ENCODE peak calls at places on chromosome 12, in six cellular contexts. S is HFF-Myc, H is bronchial epithelial cell, M is foreskin fibroblast, Q is astrocyte, T is upper lobe of left lung. N is an unnamed sample.

GRCh38 chr12:122031342-122032216 is 9.9 kb downstream of the BCL7A start:
- DNase-seq in H (peak), T (peak), M (no peak), S (no peak), Q (no peak), N (peak)

GRCh38 chr12:1930816-1931597 is 12.6 kb upstream of the CACNA2D4 start:
- DNase-seq in Q (no peak), T (no peak), H (no peak), S (no peak), M (no peak), N (peak)

GRCh38 chr12:7806863-7807487 is 17.8 kb downstream of the NANOG start:
- DNase-seq in T (peak), S (peak), M (peak), Q (peak), H (peak), N (peak)

GRCh38 chr12:52976574-52977071 is 27.7 kb downstream of the KRT18 start:
- DNase-seq in T (no peak), Q (peak), S (no peak), H (no peak), M (no peak), N (peak)

GRCh38 chr12:13277278-13277677 is 80.8 kb downstream of the EMP1 start:
- DNase-seq in M (no peak), H (no peak), S (no peak), Q (no peak), T (no peak), N (peak)

GRCh38 chr12:78035913-78036658 is 205.4 kb downstream of the NAV3 start:
- DNase-seq in S (no peak), M (no peak), T (no peak), H (no peak), Q (peak), N (peak)

GRCh38 chr12:122389677-122390076 is 32.8 kb downstream of the CLIP1 start:
- DNase-seq in T (no peak), Q (no peak), M (no peak), H (no peak), S (no peak), N (no peak)

GRCh38 chr12:79873223-79873622 is 61.7 kb downstream of the PPP1R12A start:
- DNase-seq in H (no peak), T (no peak), Q (no peak), M (no peak), S (no peak), N (no peak)

GRCh38 chr12:11893998-11894397 is 176.7 kb upstream of the BCL2L14 start:
- DNase-seq in T (no peak), H (no peak), M (no peak), Q (no peak), S (no peak), N (no peak)

GRCh38 chr12:11892065-11892391 is 178.7 kb upstream of the BCL2L14 start:
- DNase-seq in S (no peak), T (no peak), M (no peak), Q (no peak), H (no peak), N (no peak)

GRCh38 chr12:11888029-11888428 is 182.7 kb upstream of the BCL2L14 start:
- DNase-seq in M (no peak), T (no peak), S (no peak), H (no peak), Q (no peak), N (no peak)

GRCh38 chr12:11894890-11895289 is 175.8 kb upstream of the BCL2L14 start:
- DNase-seq in S (no peak), T (no peak), M (no peak), Q (no peak), H (no peak), N (peak)

DNA sequence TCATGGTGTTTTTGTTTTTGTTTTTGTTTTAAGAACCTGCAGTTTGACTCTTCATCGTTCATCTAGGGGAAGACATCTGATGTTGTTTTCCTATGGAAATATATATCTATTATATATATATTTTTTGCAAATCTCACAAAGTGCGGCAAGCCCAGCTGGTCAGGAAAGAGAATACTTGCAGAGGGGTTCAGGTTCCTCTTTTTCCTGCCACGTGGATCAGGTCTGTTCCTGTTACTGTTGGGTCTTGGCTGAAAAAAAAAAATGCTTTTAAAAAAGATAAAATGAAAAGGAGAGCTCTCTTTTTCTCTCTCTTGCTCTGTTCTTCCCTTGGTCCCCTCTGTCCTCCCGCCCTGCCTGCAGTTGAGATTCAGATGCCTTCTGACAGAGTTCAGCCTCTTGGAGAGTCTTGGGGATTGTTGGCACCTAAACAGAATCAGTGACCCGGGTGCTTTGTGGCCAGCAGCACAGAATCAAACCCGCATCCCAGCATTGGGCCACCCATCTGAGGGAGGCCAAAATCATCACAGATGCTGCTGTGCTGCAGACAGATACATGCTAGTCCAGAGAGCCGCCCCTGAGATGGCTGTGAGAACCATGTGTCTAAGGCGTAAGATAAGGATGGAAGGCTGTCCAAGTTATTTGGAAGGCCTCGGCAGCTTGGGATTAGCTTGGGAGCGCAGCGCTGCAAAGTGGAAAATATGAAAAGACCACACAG is 179.2 kb upstream of the BCL2L14 start:
- DNase-seq in Q (no peak), H (no peak), S (no peak), T (no peak), M (no peak), N (no peak)
- H3K4me3 ChIP-seq in Q (no peak), H (no peak), S (no peak), T (no peak), M (no peak), N (no peak)

DNA sequence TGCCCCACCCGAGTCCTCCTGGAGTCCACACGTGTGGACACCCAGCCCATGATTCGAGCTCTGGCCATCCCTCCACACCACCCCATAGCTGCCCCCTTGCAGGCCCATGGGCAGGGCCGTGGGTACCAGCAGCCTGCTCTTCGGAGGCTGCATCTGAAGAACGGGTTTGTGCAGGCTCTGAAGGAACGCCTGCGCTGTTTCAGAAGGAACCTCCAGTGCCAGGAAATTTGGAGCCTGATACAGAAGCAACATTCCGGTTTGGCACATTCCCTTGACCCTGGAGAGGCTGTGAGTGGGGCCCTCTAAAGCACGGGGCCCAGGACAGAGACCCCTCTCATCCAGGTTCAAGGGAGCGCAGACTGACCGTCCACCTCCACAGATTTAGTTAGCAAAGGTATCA is 57.0 kb downstream of the ZNF664 start:
- DNase-seq in H (no peak), Q (no peak), M (no peak), T (no peak), S (no peak), N (no peak)
- H3K4me3 ChIP-seq in H (no peak), Q (no peak), M (no peak), T (no peak), S (no peak), N (no peak)

GRCh38 chr12:101881228-101881627 is 3.8 kb downstream of the DRAM1 start:
- DNase-seq in M (no peak), S (no peak), Q (no peak), T (no peak), H (no peak), N (no peak)
- H3K4me3 ChIP-seq in M (peak), S (peak), Q (no peak), T (peak), H (no peak), N (no peak)

GRCh38 chr12:116196226-116196625 is 81.3 kb downstream of the MED13L start:
- DNase-seq in Q (no peak), S (no peak), T (no peak), H (no peak), M (no peak), N (no peak)

GRCh38 chr12:116199160-116199559 is 78.3 kb downstream of the MED13L start:
- DNase-seq in T (no peak), S (no peak), Q (no peak), M (no peak), H (no peak), N (no peak)

GRCh38 chr12:116196752-116197718 is 80.5 kb downstream of the MED13L start:
- DNase-seq in H (no peak), T (no peak), M (no peak), S (no peak), Q (no peak), N (no peak)

GRCh38 chr12:116189692-116190091 is 87.8 kb downstream of the MED13L start:
- DNase-seq in M (no peak), T (no peak), Q (no peak), S (no peak), H (no peak), N (no peak)

DNA sequence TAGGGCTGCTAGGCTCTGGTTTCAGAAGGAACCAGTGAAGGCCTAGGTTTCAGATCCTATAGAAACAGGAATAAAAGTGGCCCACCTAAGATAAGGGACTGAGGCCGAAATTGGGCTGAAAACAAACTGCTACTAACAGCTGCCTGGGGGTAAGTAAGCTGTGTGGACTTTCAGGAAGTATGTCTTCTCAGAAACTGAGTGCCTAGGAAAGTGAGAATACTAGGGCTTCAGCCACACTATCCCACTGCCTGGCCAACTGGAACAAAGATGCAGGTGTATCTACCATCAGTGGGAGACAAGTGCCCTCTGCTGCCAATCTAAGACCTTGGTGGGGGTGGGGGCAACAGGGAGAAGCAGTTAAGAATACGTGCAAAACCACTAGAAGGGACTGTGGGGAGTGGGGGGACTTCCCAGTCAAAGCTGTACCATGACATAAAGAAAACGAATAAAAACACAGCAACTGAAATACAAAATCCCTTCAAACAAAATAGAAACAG is 82.5 kb downstream of the MED13L start:
- DNase-seq in H (no peak), M (no peak), T (no peak), S (no peak), Q (no peak), N (peak)
- H3K4me3 ChIP-seq in H (no peak), M (no peak), T (no peak), S (no peak), Q (no peak), N (no peak)

DNA sequence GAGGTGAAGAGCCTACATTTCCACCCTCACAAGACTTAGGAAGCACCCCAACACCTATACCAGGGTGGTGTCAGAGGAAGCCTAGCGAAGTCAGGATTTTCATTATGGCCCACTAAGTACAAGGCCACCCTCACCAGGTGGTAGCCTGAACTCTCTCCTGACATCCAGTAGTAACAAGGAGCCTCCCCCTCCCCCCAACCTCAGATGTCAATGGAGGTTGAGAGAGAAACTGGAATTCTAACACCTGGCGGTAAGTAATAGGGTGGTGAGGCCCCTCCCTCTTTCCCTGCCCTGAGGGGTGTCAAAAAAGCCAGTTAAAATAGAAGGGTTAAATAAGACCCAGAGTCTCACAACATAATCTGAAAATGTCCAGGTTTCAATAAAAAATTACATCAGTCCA is 37.6 kb downstream of the SINHCAF start:
- DNase-seq in S (no peak), Q (no peak), H (no peak), M (no peak), T (no peak), N (peak)
- H3K4me3 ChIP-seq in S (no peak), Q (no peak), H (no peak), M (no peak), T (no peak), N (no peak)

GRCh38 chr12:95390192-95390591 is 83.8 kb upstream of the METAP2 start:
- DNase-seq in Q (no peak), M (no peak), T (no peak), H (no peak), S (no peak), N (peak)

GRCh38 chr12:95386056-95386455 is 87.9 kb upstream of the METAP2 start:
- DNase-seq in S (no peak), Q (no peak), H (peak), T (no peak), M (peak), N (no peak)

GRCh38 chr12:95395706-95396105 is 78.2 kb upstream of the METAP2 start:
- DNase-seq in S (no peak), H (no peak), T (no peak), M (no peak), Q (no peak), N (no peak)

GRCh38 chr12:95393191-95393790 is 80.7 kb upstream of the METAP2 start:
- DNase-seq in S (no peak), Q (no peak), T (no peak), M (no peak), H (no peak), N (no peak)

GRCh38 chr12:95390932-95391331 is 83.0 kb upstream of the METAP2 start:
- DNase-seq in S (no peak), Q (no peak), T (no peak), H (no peak), M (no peak), N (no peak)
- H3K4me3 ChIP-seq in S (no peak), Q (no peak), T (no peak), H (no peak), M (no peak), N (no peak)

DNA sequence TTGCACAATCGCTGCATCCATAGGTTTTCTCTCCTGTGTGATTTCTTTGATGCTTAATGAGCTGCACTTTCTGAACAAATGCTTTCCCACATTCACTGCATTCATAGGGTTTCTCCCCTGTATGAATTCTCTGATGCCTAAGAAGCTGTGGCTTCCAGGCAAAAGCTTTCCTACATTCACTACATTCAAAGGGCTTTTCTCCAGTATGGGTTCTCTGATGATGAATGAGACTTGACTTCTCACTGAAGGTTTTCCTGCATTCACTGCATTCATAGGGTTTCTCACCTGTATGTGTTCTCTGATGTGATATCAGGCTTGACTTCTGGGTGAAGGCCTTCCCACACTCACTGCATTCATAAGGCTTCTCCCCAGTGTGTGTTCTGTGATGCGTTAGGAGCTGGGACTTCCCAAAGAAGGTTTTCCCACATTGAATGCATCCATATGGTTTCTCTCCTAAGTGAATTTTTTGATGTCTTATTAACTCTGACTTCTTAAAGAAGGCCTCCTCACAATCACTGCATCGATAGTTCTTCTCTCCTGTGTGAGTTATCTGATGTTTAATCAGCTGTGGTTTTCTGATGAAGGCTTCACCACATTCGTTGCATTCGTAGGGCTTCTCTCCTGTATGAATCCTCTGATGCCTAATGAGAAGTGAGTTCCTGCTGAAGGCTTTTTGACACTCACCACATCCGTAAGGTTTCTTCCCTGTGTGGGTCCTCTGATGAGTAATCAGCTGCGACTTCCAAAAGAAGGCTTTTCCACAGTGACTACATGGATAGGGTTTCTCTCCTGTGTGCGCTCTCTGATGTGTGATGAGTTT is 30.3 kb downstream of the ZNF605 start:
- DNase-seq in Q (no peak), M (no peak), S (no peak), T (no peak), H (no peak), N (no peak)
- H3K4me3 ChIP-seq in Q (no peak), M (no peak), S (no peak), T (no peak), H (no peak), N (peak)